ENCODE peak calls at places on chromosome 11, in ten cellular contexts. W is fibroblast of lung, I is IMR-90, J is HCT116, S is K562, R is astrocyte, T is HepG2, K is GM23248, D is MM.1S, H is osteoblast. Y is an unnamed sample.
A peak's percentile ranks its signal among the peaks of the same experiment; 100 is the strongest.

GRCh38 chr11:613369-613968 is 2.3 kb downstream of the IRF7 start:
- DNase-seq in W (peak; percentile 38), I (no peak), J (peak; percentile 59), S (peak; percentile 85), R (no peak), T (no peak), K (no peak), D (no peak), H (peak; percentile 85), Y (peak; percentile 40)

GRCh38 chr11:88521354-88522310 is 184.1 kb upstream of the CTSC start:
- DNase-seq in W (no peak), I (peak; percentile 34), J (no peak), S (no peak), R (no peak), T (no peak), K (peak; percentile 43), D (no peak), H (peak; percentile 58), Y (no peak)

GRCh38 chr11:110077318-110077717 is 15.9 kb upstream of the ZC3H12C start:
- DNase-seq in W (no peak), I (no peak), J (no peak), S (no peak), R (no peak), T (no peak), K (no peak), D (no peak), H (no peak), Y (no peak)

GRCh38 chr11:61256710-61257482 is 15.9 kb downstream of the PGA5 start:
- DNase-seq in W (no peak), I (no peak), J (no peak), S (no peak), R (no peak), T (no peak), K (no peak), D (no peak), H (peak; percentile 82), Y (no peak)

GRCh38 chr11:112961146-112961668 is at the start of gene NCAM1:
- DNase-seq in W (peak; percentile 81), I (peak; percentile 23), J (peak; percentile 67), S (peak; percentile 10), R (peak; percentile 79), T (peak; percentile 19), K (peak; percentile 36), D (peak; percentile 62), H (peak; percentile 69), Y (peak; percentile 61)

GRCh38 chr11:10303558-10304363 is 1.1 kb upstream of the ADM start:
- DNase-seq in W (peak; percentile 65), I (peak; percentile 68), J (no peak), S (peak; percentile 16), R (no peak), T (peak; percentile 44), K (peak; percentile 85), D (peak; percentile 59), H (no peak), Y (peak; percentile 82)

GRCh38 chr11:88410056-88410455 is 72.5 kb upstream of the CTSC start:
- DNase-seq in W (no peak), I (no peak), J (no peak), S (no peak), R (no peak), T (no peak), K (no peak), D (no peak), H (no peak), Y (peak; percentile 62)

GRCh38 chr11:26946209-26946828 is 47.6 kb upstream of the FIBIN start:
- DNase-seq in W (peak; percentile 67), I (peak; percentile 69), J (no peak), S (no peak), R (peak; percentile 72), T (no peak), K (peak; percentile 78), D (no peak), H (no peak), Y (peak; percentile 71)

GRCh38 chr11:93221539-93221938 is 23.7 kb upstream of the SLC36A4 start:
- DNase-seq in W (no peak), I (no peak), J (no peak), S (no peak), R (no peak), T (no peak), K (no peak), D (no peak), H (no peak), Y (no peak)

GRCh38 chr11:113393501-113393985 is 6.0 kb downstream of the ANKK1 start:
- DNase-seq in W (no peak), I (no peak), J (no peak), S (no peak), R (no peak), T (no peak), K (no peak), D (no peak), H (peak; percentile 72), Y (no peak)

GRCh38 chr11:6943131-6943530 is 16.9 kb downstream of the ZNF215 start:
- DNase-seq in W (peak; percentile 35), I (peak; percentile 59), J (no peak), S (no peak), R (peak; percentile 18), T (no peak), K (peak; percentile 57), D (no peak), H (peak; percentile 58), Y (no peak)

GRCh38 chr11:15768321-15768720 is 588.0 kb downstream of the SOX6 start:
- DNase-seq in W (no peak), I (no peak), J (no peak), S (no peak), R (no peak), T (no peak), K (no peak), D (no peak), H (no peak), Y (no peak)

GRCh38 chr11:64058494-64058893 is 22.8 kb downstream of the FLRT1 start:
- DNase-seq in W (no peak), I (no peak), J (no peak), S (no peak), R (no peak), T (no peak), K (no peak), D (no peak), H (no peak), Y (no peak)

GRCh38 chr11:64056213-64056785 is 20.6 kb downstream of the FLRT1 start:
- DNase-seq in W (no peak), I (no peak), J (no peak), S (no peak), R (no peak), T (no peak), K (no peak), D (no peak), H (no peak), Y (no peak)

GRCh38 chr11:64057890-64058289 is 22.2 kb downstream of the FLRT1 start:
- DNase-seq in W (no peak), I (no peak), J (no peak), S (no peak), R (no peak), T (no peak), K (no peak), D (no peak), H (no peak), Y (no peak)

GRCh38 chr11:64055077-64055476 is 19.3 kb downstream of the FLRT1 start:
- DNase-seq in W (no peak), I (no peak), J (no peak), S (no peak), R (no peak), T (no peak), K (peak; percentile 9), D (no peak), H (no peak), Y (no peak)

DNA sequence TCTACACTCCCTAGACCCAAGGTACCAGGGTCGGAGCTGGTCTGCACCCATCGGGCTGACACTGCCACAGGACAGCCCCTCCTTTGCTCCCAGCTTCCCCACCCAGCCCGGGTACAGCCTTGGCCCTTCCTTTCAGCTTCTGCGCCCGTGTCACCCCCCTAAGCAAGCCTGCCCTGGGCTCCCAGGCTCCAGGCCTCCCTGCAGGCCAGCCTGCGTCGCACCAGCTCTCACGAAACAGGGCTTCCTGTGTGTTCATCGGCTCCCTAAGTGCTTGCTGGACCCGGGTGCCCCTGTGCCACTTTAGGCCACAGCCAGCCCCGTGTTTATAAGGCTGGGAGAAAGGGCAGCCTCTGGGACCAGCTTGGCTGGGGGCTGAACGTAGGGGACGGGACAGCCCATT is 21.1 kb downstream of the FLRT1 start:
- DNase-seq in W (no peak), I (no peak), J (no peak), S (no peak), R (no peak), T (no peak), K (no peak), D (no peak), H (no peak), Y (no peak)
- H3K9me3 ChIP-seq in W (no peaks in the 10 kb centered on the region), I (no peaks in the 10 kb centered on the region), J (no peaks in the 10 kb centered on the region), S (no peaks in the 10 kb centered on the region), R (no peaks in the 10 kb centered on the region), T (no peaks in the 10 kb centered on the region), K (no peaks in the 10 kb centered on the region), D (no peaks in the 10 kb centered on the region), H (no peaks in the 10 kb centered on the region), Y (no peaks in the 10 kb centered on the region)

DNA sequence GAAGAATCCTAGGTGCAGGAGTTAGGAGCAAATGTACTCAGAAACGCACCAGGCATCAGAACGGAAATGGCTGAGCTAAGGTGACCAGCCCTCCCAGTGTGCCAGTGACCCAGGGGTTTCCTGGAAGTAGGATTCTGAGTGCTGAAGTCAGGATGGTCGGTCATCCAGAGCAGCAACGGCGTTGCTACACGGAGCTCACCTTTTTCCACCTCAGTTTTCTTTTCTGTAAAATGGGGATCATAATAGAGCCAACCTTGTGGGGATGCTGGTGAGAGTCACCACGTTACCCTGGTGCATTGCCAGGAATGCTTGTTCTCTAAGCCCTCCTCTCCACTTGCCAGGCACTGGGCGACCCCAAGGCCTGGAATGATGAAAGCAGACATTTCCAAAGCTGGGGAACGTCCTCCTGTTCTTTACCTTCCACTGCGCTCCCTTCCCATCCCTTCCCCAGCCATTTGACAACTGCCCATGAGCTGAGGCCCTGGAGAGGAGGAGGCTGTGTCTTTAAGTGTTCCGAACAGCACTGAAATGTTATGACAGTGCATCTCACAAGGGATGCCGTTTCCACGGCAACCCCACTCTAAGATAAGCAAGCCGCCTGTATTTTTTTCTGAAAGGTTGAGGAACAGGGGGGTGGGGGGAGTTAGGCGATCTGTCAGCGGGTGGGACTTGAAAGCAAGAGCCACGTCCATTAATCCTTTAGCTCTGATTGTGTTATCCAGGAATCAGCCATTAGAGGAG is 66.8 kb downstream of the TSPAN18 start:
- DNase-seq in W (peak; percentile 18), I (peak; percentile 57), J (no peak), S (peak; percentile 45), R (peak; percentile 17), T (no peak), K (no peak), D (no peak), H (peak; percentile 71), Y (no peak)
- H4K20me1 ChIP-seq in W (no peaks in the 10 kb centered on the region), I (no peaks in the 10 kb centered on the region), J (no peaks in the 10 kb centered on the region), S (no peaks in the 10 kb centered on the region), R (no peaks in the 10 kb centered on the region), T (no peaks in the 10 kb centered on the region), K (no peaks in the 10 kb centered on the region), D (no peaks in the 10 kb centered on the region), H (no peaks in the 10 kb centered on the region), Y (no peaks in the 10 kb centered on the region)

GRCh38 chr11:36062796-36063380 is 119.0 kb downstream of the LDLRAD3 start:
- DNase-seq in W (peak; percentile 71), I (no peak), J (no peak), S (no peak), R (no peak), T (no peak), K (no peak), D (no peak), H (no peak), Y (no peak)
- H3K9me3 ChIP-seq in W (no peaks in the 10 kb centered on the region), I (peaks cover 6% of the 10 kb centered on the region), J (peaks cover 4% of the 10 kb centered on the region), S (peaks cover 8% of the 10 kb centered on the region), R (peaks cover 3% of the 10 kb centered on the region), T (peaks cover 6% of the 10 kb centered on the region), K (no peaks in the 10 kb centered on the region), D (no peaks in the 10 kb centered on the region), H (no peaks in the 10 kb centered on the region), Y (peaks cover 4% of the 10 kb centered on the region)

GRCh38 chr11:118898400-118899295 is 15.0 kb downstream of the CXCR5 start:
- DNase-seq in W (no peak), I (no peak), J (no peak), S (no peak), R (no peak), T (no peak), K (no peak), D (no peak), H (peak; percentile 78), Y (no peak)
- H4K20me1 ChIP-seq in W (no peaks in the 10 kb centered on the region), I (peaks cover 59% of the 10 kb centered on the region), J (peaks cover 2% of the 10 kb centered on the region), S (no peaks in the 10 kb centered on the region), R (peaks cover 44% of the 10 kb centered on the region), T (no peaks in the 10 kb centered on the region), K (no peaks in the 10 kb centered on the region), D (no peaks in the 10 kb centered on the region), H (peaks cover 29% of the 10 kb centered on the region), Y (no peaks in the 10 kb centered on the region)